ENCODE peak calls at places on chromosomes 3 and 15, in eight cellular contexts. U is heart right ventricle; X is upper lobe of right lung; I is retina; E is OCI-LY7; L is germinal center; G is AG10803; J is activated CD4-positive, alpha-beta T cell treated with anti-CD3 and anti-CD28 coated beads for 4 hours. W is an unnamed sample.
A peak's percentile ranks its signal among the peaks of the same experiment; 100 is the strongest.

GRCh38 chr3:61631108-61631769 is 69.9 kb downstream of the PTPRG start:
- DNase-seq in U (no peak), X (no peak), I (no peak), E (peak; percentile 30), L (no peak), G (no peak), J (no peak), W (no peak)

GRCh38 chr15:59199775-59200465 is 6.7 kb upstream of the LDHAL6B start:
- DNase-seq in U (no peak), X (no peak), I (no peak), E (no peak), L (no peak), G (peak; percentile 44), J (no peak), W (no peak)

GRCh38 chr3:51815614-51816013 is 36.6 kb upstream of the IQCF6 start:
- DNase-seq in U (no peak), X (no peak), I (no peak), E (no peak), L (no peak), G (no peak), J (no peak), W (no peak)

GRCh38 chr3:37308247-37308646 is 133.9 kb upstream of the LRRFIP2 start:
- DNase-seq in U (no peak), X (no peak), I (no peak), E (peak; percentile 25), L (peak; percentile 19), G (peak; percentile 34), J (no peak), W (no peak)

GRCh38 chr3:62100233-62100989 is 272.9 kb downstream of the FEZF2 start:
- DNase-seq in U (no peak), X (no peak), I (no peak), E (no peak), L (no peak), G (no peak), J (no peak), W (no peak)

GRCh38 chr3:53880396-53881345 is 1.3 kb downstream of the ACTR8 start:
- DNase-seq in U (no peak), X (no peak), I (peak; percentile 7), E (no peak), L (no peak), G (peak; percentile 57), J (no peak), W (no peak)

GRCh38 chr3:136332302-136332701 is 82.2 kb downstream of the PCCB start:
- DNase-seq in U (no peak), X (no peak), I (no peak), E (no peak), L (no peak), G (no peak), J (no peak), W (no peak)

GRCh38 chr3:184145120-184145524 is 10.0 kb downstream of the EIF2B5 start:
- DNase-seq in U (peak; percentile 36), X (peak; percentile 66), I (no peak), E (peak; percentile 66), L (peak; percentile 56), G (peak; percentile 48), J (peak; percentile 31), W (peak; percentile 38)

GRCh38 chr15:68700395-68701123 is 120.1 kb downstream of the ANP32A start:
- DNase-seq in U (peak; percentile 74), X (no peak), I (peak; percentile 89), E (no peak), L (no peak), G (peak; percentile 59), J (no peak), W (no peak)

GRCh38 chr15:40893019-40893723 is 1.1 kb upstream of the VPS18 start:
- DNase-seq in U (peak; percentile 26), X (no peak), I (no peak), E (no peak), L (no peak), G (no peak), J (no peak), W (no peak)

GRCh38 chr3:13966302-13966701 is 86.4 kb upstream of the WNT7A start:
- DNase-seq in U (no peak), X (no peak), I (no peak), E (no peak), L (no peak), G (no peak), J (no peak), W (no peak)

GRCh38 chr3:63654246-63654645 is 1.8 kb downstream of the SNTN start:
- DNase-seq in U (no peak), X (no peak), I (no peak), E (no peak), L (no peak), G (peak; percentile 31), J (no peak), W (no peak)

GRCh38 chr15:57114070-57114469 is 195.6 kb downstream of the TCF12 start:
- DNase-seq in U (no peak), X (no peak), I (no peak), E (no peak), L (no peak), G (peak; percentile 23), J (no peak), W (no peak)

GRCh38 chr3:159828542-159828943 is 160.1 kb upstream of the IL12A start:
- DNase-seq in U (no peak), X (no peak), I (peak; percentile 54), E (peak; percentile 29), L (peak; percentile 30), G (peak; percentile 82), J (no peak), W (no peak)

GRCh38 chr3:15557511-15557946 is 36.0 kb upstream of the COLQ start:
- DNase-seq in U (no peak), X (no peak), I (peak; percentile 39), E (peak; percentile 70), L (peak; percentile 48), G (peak; percentile 73), J (peak; percentile 37), W (peak; percentile 39)

GRCh38 chr15:73921257-73921890 is 4.9 kb upstream of the LOXL1 start:
- DNase-seq in U (peak; percentile 72), X (no peak), I (no peak), E (no peak), L (no peak), G (no peak), J (no peak), W (no peak)

GRCh38 chr3:51937014-51937413 is 4.7 kb downstream of the RRP9 start:
- DNase-seq in U (no peak), X (peak; percentile 60), I (no peak), E (no peak), L (no peak), G (no peak), J (no peak), W (no peak)

GRCh38 chr3:130543322-130543721 is 26.3 kb downstream of the COL6A6 start:
- DNase-seq in U (no peak), X (no peak), I (no peak), E (no peak), L (no peak), G (no peak), J (no peak), W (no peak)

GRCh38 chr3:138786788-138787276 is 47.9 kb downstream of the PIK3CB start:
- DNase-seq in U (no peak), X (no peak), I (no peak), E (no peak), L (no peak), G (peak; percentile 85), J (no peak), W (no peak)

GRCh38 chr3:125125822-125126245 is 70.0 kb upstream of the HEG1 start:
- DNase-seq in U (no peak), X (no peak), I (no peak), E (no peak), L (no peak), G (peak; percentile 99), J (peak; percentile 12), W (no peak)

GRCh38 chr3:66037986-66038369 is 740 bp downstream of the MAGI1 start:
- DNase-seq in U (peak; percentile 36), X (peak; percentile 73), I (no peak), E (peak; percentile 19), L (peak; percentile 9), G (no peak), J (no peak), W (no peak)

GRCh38 chr15:59315914-59316428 is 56.7 kb downstream of the MYO1E start:
- DNase-seq in U (no peak), X (no peak), I (no peak), E (no peak), L (no peak), G (peak; percentile 89), J (no peak), W (no peak)

GRCh38 chr3:51974963-51975856 is at the start of gene ABHD14A:
- DNase-seq in U (peak; percentile 81), X (peak; percentile 90), I (peak; percentile 90), E (peak; percentile 72), L (peak; percentile 91), G (peak; percentile 71), J (peak; percentile 62), W (peak; percentile 74)

GRCh38 chr3:197468866-197469382 is 86.8 kb downstream of the BDH1 start:
- DNase-seq in U (no peak), X (peak; percentile 11), I (no peak), E (no peak), L (no peak), G (peak; percentile 68), J (no peak), W (no peak)

GRCh38 chr3:45311327-45311726 is 77.0 kb upstream of the LARS2 start:
- DNase-seq in U (no peak), X (no peak), I (no peak), E (no peak), L (no peak), G (no peak), J (no peak), W (no peak)

GRCh38 chr15:74397239-74398068 is 30.0 kb upstream of the CYP11A1 start:
- DNase-seq in U (no peak), X (no peak), I (no peak), E (peak; percentile 52), L (peak; percentile 73), G (no peak), J (no peak), W (no peak)

GRCh38 chr3:188468196-188468595 is 314.2 kb downstream of the LPP start:
- DNase-seq in U (no peak), X (no peak), I (no peak), E (no peak), L (no peak), G (peak; percentile 49), J (no peak), W (no peak)

GRCh38 chr3:31065765-31066164 is 171.3 kb upstream of the GADL1 start:
- DNase-seq in U (no peak), X (no peak), I (no peak), E (no peak), L (no peak), G (no peak), J (no peak), W (no peak)

GRCh38 chr3:129387492-129387891 is 40.9 kb downstream of the EFCAB12 start:
- DNase-seq in U (no peak), X (no peak), I (no peak), E (no peak), L (peak; percentile 1), G (no peak), J (no peak), W (no peak)

GRCh38 chr3:188947401-188947982 is 224.3 kb upstream of the TPRG1 start:
- DNase-seq in U (peak; percentile 86), X (peak; percentile 93), I (peak; percentile 96), E (no peak), L (peak; percentile 56), G (peak; percentile 71), J (no peak), W (peak; percentile 33)

GRCh38 chr3:54062546-54062945 is 59.8 kb upstream of the CACNA2D3 start:
- DNase-seq in U (no peak), X (no peak), I (no peak), E (no peak), L (no peak), G (no peak), J (no peak), W (no peak)